ENCODE peak calls at places on chromosomes 1 and 21, in six cellular contexts. R, J, B, U, D and I are unnamed samples.

GRCh38 chr1:201645956-201646355 is 107.0 kb downstream of the NAV1 start:
- DNase-seq in R (no peak), J (no peak), B (no peak), U (peak), D (no peak), I (no peak)

GRCh38 chr1:244231572-244232315 is 180.7 kb downstream of the ZBTB18 start:
- DNase-seq in R (no peak), J (no peak), B (no peak), U (peak), D (no peak), I (peak)

GRCh38 chr1:108000620-108001105 is 35.7 kb upstream of the VAV3 start:
- DNase-seq in R (no peak), J (no peak), B (peak), U (peak), D (peak), I (peak)

GRCh38 chr1:238710697-238711096 is 675.7 kb upstream of the CHRM3 start:
- DNase-seq in R (no peak), J (no peak), B (no peak), U (peak), D (no peak), I (no peak)

GRCh38 chr1:161084205-161084988 is 5.0 kb downstream of the NECTIN4 start:
- DNase-seq in R (no peak), J (no peak), B (no peak), U (peak), D (no peak), I (no peak)

GRCh38 chr1:12595839-12596821 is 21.9 kb downstream of the DHRS3 start:
- DNase-seq in R (peak), J (no peak), B (peak), U (peak), D (peak), I (no peak)

GRCh38 chr1:1122981-1123480 is 7.1 kb upstream of the C1orf159 start:
- DNase-seq in R (no peak), J (no peak), B (no peak), U (no peak), D (peak), I (no peak)

GRCh38 chr1:154288694-154289093 is 16.3 kb downstream of the HAX1 start:
- DNase-seq in R (no peak), J (no peak), B (no peak), U (no peak), D (no peak), I (no peak)

GRCh38 chr1:24388331-24388870 is 25.2 kb downstream of the STPG1 start:
- DNase-seq in R (no peak), J (no peak), B (no peak), U (no peak), D (no peak), I (no peak)

GRCh38 chr1:17686258-17686657 is 68.9 kb upstream of the ACTL8 start:
- DNase-seq in R (no peak), J (no peak), B (no peak), U (no peak), D (peak), I (no peak)

GRCh38 chr1:85344256-85344694 is 67.8 kb upstream of the BCL10 start:
- DNase-seq in R (no peak), J (peak), B (no peak), U (peak), D (no peak), I (no peak)

GRCh38 chr1:178768423-178768822 is 43.4 kb downstream of the RALGPS2 start:
- DNase-seq in R (no peak), J (peak), B (no peak), U (no peak), D (no peak), I (no peak)

GRCh38 chr21:18954415-18954972 is 550.9 kb upstream of the TMPRSS15 start:
- DNase-seq in R (no peak), J (no peak), B (no peak), U (no peak), D (no peak), I (no peak)

GRCh38 chr1:41783189-41783639 is 135.5 kb downstream of the HIVEP3 start:
- DNase-seq in R (peak), J (no peak), B (peak), U (peak), D (no peak), I (peak)

GRCh38 chr1:212315907-212316306 is 30.7 kb downstream of the PPP2R5A start:
- DNase-seq in R (no peak), J (peak), B (no peak), U (no peak), D (no peak), I (no peak)

GRCh38 chr1:65235867-65236805 is 73.2 kb upstream of the DNAJC6 start:
- DNase-seq in R (no peak), J (peak), B (no peak), U (peak), D (no peak), I (peak)

GRCh38 chr1:165851034-165851658 is 23.7 kb downstream of the UCK2 start:
- DNase-seq in R (no peak), J (peak), B (no peak), U (peak), D (no peak), I (no peak)